ENCODE peak calls at places on chromosomes 4 and X, in four cellular contexts. B is IMR-90, J is mesendoderm, T is H1. Y is an unnamed sample.

GRCh38 chr4:140237616-140238352 is 83.8 kb upstream of the MAML3 start:
- DNase-seq in J (peak), T (peak), B (peak), Y (peak)

GRCh38 chr4:158353541-158354304 is 143.4 kb downstream of the TMEM144 start:
- DNase-seq in T (no peak), J (no peak), B (no peak), Y (no peak)

GRCh38 chrX:120736989-120737388 is 107.1 kb upstream of the C1GALT1C1 start:
- DNase-seq in B (peak), T (no peak), J (no peak), Y (no peak)

GRCh38 chr4:28354874-28355273 is 1494.2 kb downstream of the STIM2 start:
- DNase-seq in J (peak), T (no peak), B (no peak), Y (no peak)

GRCh38 chrX:130994671-130995070 is 63.5 kb upstream of the ARHGAP36 start:
- DNase-seq in J (peak), B (peak), T (no peak), Y (no peak)

GRCh38 chr4:104352211-104352610 is 142.5 kb downstream of the CXXC4 start:
- DNase-seq in J (peak), T (no peak), B (no peak), Y (peak)

GRCh38 chr4:139152249-139152648 is 24.8 kb downstream of the ELF2 start:
- DNase-seq in J (no peak), B (no peak), T (no peak), Y (no peak)

GRCh38 chrX:136034622-136035021 is 49.4 kb downstream of the SLC9A6 start:
- DNase-seq in B (no peak), T (no peak), J (no peak), Y (no peak)

GRCh38 chrX:101483705-101484104 is 1.6 kb upstream of the ARMCX4 start:
- DNase-seq in J (peak), T (no peak), B (no peak), Y (no peak)

GRCh38 chrX:119654112-119654531 is 38.8 kb downstream of the SEPTIN6 start:
- DNase-seq in B (peak), T (no peak), J (peak), Y (peak)

GRCh38 chrX:13752141-13752540 is 17.6 kb downstream of the OFD1 start:
- DNase-seq in T (no peak), J (no peak), B (no peak), Y (no peak)

GRCh38 chr4:73676881-73677323 is 56.7 kb upstream of the RASSF6 start:
- DNase-seq in T (no peak), B (peak), J (no peak), Y (no peak)

GRCh38 chrX:16143968-16144367 is 20.6 kb downstream of the GRPR start:
- DNase-seq in B (no peak), T (no peak), J (no peak), Y (no peak)

GRCh38 chrX:154334496-154334895 is 38.9 kb downstream of the TKTL1 start:
- DNase-seq in J (no peak), B (no peak), T (no peak), Y (no peak)

GRCh38 chr4:121428721-121429120 is 47.9 kb upstream of the QRFPR start:
- DNase-seq in T (no peak), B (peak), J (no peak), Y (no peak)

GRCh38 chr4:3402409-3403103 is 39.2 kb upstream of the HGFAC start:
- DNase-seq in B (peak), T (no peak), J (no peak), Y (no peak)

DNA sequence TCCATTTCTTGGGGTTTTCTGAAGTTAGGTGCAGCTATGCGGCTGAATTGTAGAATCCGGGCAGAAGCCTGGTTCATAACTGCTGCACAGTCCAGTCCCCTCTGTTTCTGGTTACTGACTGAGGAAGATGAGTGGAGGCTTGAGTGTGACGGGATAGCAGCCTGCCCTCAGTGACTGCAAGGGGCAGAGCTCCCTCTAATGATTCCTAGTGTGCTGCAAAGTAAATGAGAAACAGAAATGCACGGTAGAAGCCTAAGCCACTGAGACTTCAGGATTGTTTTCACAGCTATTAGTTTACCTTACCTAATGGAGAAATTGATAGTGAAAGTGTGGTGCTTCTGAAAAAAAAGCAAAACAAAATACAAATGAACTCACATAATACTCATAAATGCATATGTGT is 189.2 kb downstream of the GPM6A start:
- DNase-seq in B (no peak), T (no peak), J (peak), Y (no peak)
- H3K56ac ChIP-seq in B (no peak), T (no peak), J (no peak), Y (no peak)

GRCh38 chr4:650951-651883 is 22.9 kb downstream of the ATP5ME start:
- DNase-seq in B (no peak), T (no peak), J (no peak), Y (no peak)
- H4K8ac ChIP-seq in B (no peak), T (no peak), J (no peak), Y (no peak)

GRCh38 chr4:6452116-6452896 is 20.1 kb downstream of the PPP2R2C start:
- DNase-seq in T (no peak), J (no peak), B (no peak), Y (no peak)

GRCh38 chr4:6453688-6453990 is 18.8 kb downstream of the PPP2R2C start:
- DNase-seq in J (no peak), B (no peak), T (no peak), Y (no peak)

GRCh38 chr4:6451309-6451708 is 21.1 kb downstream of the PPP2R2C start:
- DNase-seq in B (no peak), J (no peak), T (no peak), Y (no peak)

GRCh38 chr4:6454112-6454910 is 18.1 kb downstream of the PPP2R2C start:
- DNase-seq in T (no peak), B (no peak), J (no peak), Y (no peak)

GRCh38 chr4:6452897-6453687 is 19.3 kb downstream of the PPP2R2C start:
- DNase-seq in B (no peak), T (no peak), J (no peak), Y (no peak)
- H2BK5ac ChIP-seq in B (no peak), T (no peak), J (no peak), Y (no peak)

GRCh38 chr4:16293205-16293860 is 67.1 kb upstream of the TAPT1 start:
- DNase-seq in B (no peak), T (no peak), J (peak), Y (no peak)
- H3K56ac ChIP-seq in B (no peak), T (no peak), J (no peak), Y (no peak)

GRCh38 chrX:134604701-134605271 is 53.5 kb downstream of the PLAC1 start:
- DNase-seq in J (peak), B (peak), T (no peak), Y (no peak)
- H4K8ac ChIP-seq in J (no peak), B (peak), T (no peak), Y (no peak)

GRCh38 chrX:18887821-18888205 is 96.1 kb downstream of the PHKA2 start:
- DNase-seq in B (no peak), J (no peak), T (no peak), Y (no peak)

GRCh38 chrX:18887177-18887820 is 96.6 kb downstream of the PHKA2 start:
- DNase-seq in T (no peak), J (peak), B (no peak), Y (no peak)

GRCh38 chrX:18886005-18886343 is 97.9 kb downstream of the PHKA2 start:
- DNase-seq in T (no peak), J (peak), B (no peak), Y (no peak)

GRCh38 chrX:18885317-18886004 is 98.5 kb downstream of the PHKA2 start:
- DNase-seq in B (peak), J (peak), T (no peak), Y (no peak)

DNA sequence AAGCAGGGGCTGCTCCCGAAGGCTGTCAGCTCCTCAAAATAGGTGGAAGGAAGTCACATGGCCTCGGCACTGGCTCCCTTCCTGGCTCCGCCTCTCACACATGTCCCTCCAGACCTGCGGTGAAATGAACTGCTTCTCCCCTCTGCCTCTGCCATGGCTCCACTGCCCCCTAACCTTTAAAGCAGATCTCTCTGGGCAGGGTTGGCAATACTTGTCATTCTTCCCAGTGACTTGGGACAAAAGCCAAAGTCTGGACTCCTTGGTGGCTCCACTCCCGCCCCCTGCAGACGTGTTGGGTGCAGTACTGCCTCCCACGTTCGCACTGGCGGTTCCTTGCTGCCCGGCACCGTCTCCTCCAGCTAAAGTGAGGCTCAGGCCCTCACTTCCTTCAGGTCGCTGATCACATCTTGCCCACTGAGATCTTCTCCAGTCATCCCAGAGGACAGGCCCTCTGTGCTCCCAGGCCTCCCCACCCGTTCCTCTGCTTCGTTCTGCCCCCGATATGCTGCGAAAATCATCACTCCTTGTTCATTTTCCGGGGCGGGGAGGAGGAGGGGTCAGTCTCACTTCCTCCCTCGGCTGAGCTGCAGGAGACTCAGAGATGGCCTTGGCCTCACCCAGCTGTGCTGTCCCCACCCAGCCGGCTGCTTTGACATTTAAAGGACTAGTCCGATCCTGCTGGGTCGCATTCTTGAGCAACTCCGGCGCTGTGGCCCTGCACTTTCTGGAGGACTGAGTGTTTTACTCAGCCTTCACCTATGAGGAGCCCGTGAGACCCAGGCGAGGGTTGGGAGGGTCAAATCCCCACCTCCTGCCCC is 97.4 kb downstream of the PHKA2 start:
- DNase-seq in T (no peak), J (peak), B (peak), Y (peak)
- H2BK5ac ChIP-seq in T (no peak), J (no peak), B (no peak), Y (no peak)

GRCh38 chr4:15935504-15936392 is 2.8 kb downstream of the FGFBP1 start:
- DNase-seq in J (no peak), T (no peak), B (peak), Y (no peak)
- H3K56ac ChIP-seq in J (no peak), T (no peak), B (no peak), Y (no peak)

DNA sequence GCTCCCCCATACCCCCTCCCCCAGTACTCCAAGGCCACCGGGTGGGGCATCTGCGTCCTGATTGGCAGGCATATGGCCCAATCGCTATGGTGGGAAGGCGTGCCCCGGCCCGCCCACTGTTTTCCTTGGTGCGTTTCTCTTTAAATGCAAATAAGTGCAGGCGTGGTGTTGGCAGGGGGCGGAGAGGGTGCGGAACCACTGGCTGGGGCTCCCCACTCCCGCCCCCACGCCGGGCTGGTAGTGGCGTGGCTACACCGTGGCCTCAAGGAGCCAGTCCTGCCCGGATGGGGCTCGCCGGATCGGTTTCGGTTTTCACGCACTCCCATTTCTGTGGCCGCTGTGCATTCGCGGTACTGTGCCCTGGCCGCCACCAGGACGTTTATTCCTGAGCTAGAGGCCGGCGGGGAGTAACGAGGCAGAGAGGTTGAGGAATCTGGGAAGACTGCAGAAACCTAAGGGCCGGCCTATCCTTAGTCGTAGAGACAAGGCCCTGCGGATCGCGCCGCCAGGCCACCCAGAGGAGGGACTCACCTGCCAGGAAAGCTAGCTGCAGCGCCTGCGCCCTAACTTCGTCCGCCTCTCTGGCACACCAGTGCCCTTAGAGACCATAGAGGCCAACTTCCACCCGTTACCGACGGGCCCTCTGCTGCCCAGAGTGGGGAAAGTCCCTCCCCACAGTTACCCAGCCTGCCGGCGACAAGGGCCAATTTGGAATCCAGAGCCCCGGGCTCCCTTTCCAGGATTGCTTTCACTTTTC is 405 bp upstream of the AMER1 start:
- DNase-seq in J (peak), T (peak), B (peak), Y (peak)
- H4K8ac ChIP-seq in J (no peak), T (peak), B (no peak), Y (no peak)

DNA sequence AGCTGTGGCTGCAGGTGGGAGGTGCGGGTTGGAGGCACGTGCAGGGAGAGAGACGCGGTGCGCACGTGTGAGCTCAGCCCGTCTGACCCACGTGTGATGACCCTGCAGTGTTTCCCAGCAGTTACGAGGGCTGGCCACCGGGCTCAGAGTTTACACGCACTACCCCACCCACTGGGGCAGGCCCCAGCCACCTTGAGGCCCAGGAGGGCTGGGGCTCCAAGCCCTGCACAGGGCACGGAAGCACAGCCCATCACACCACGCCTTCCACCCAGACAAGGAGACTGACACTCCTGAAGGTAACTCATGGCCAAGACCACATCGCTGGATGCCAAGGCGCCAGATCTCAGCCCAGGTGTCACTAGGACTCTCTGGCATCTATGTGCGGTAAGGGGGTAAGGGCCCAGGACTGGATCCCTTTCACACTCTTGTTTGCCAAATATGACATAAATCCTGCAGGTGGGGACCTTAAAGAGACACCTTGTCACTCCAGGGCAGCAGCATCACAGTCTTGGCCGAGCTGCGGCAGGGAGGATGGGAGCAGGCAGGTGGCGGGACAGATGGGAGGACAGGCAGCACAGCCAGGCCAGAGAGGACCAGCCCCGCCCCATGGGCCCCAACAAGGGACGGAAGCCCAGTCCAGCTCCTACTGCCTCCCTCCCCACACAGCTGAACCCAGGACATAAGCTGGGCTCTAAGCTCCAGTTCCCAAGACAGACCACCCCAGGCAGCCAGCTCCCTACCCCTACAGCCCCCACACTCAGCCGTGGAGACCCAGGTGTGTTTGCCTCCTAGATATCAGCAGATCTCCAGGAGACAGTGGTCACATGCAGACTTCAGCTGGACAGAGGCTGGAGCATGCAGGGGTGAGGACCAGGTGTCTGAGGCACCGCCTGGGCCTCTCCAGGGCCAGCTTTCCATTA is 56.8 kb downstream of the ZFYVE28 start:
- DNase-seq in T (no peak), B (no peak), J (no peak), Y (no peak)
- H2BK5ac ChIP-seq in T (peak), B (no peak), J (no peak), Y (no peak)